ENCODE peak calls at places on chromosomes 13 and 19, in six cellular contexts. One of them, this sample, is unnamed.

GRCh38 chr19:30443531-30444252 is 71.5 kb downstream of the ZNF536 start:
- DNase-seq in NCI-H2081: no peak
- DNase-seq in HS-5: no peak
- DNase-seq in fibroblast of gingiva: no peak
- DNase-seq in mesothelial cell of epicardium: no peak
- DNase-seq in EH: no peak
- DNase-seq in this sample: no peak

GRCh38 chr19:41111296-41111695 is 2.9 kb upstream of the CYP2F1 start:
- DNase-seq in mesothelial cell of epicardium: no peak
- DNase-seq in NCI-H2081: no peak
- DNase-seq in HS-5: no peak
- DNase-seq in fibroblast of gingiva: no peak
- DNase-seq in EH: no peak
- DNase-seq in this sample: no peak

GRCh38 chr19:48442116-48443035 is 3.4 kb upstream of the GRWD1 start:
- DNase-seq in NCI-H2081: no peak
- DNase-seq in HS-5: no peak
- DNase-seq in mesothelial cell of epicardium: no peak
- DNase-seq in fibroblast of gingiva: no peak
- DNase-seq in EH: no peak
- DNase-seq in this sample: no peak

GRCh38 chr13:59877933-59878332 is 285.8 kb downstream of the DIAPH3 start:
- DNase-seq in NCI-H2081: no peak
- DNase-seq in mesothelial cell of epicardium: no peak
- DNase-seq in HS-5: no peak
- DNase-seq in fibroblast of gingiva: peak; percentile 68
- DNase-seq in EH: peak; percentile 53
- DNase-seq in this sample: peak; percentile 21

GRCh38 chr13:109762791-109763190 is 23.6 kb downstream of the IRS2 start:
- DNase-seq in fibroblast of gingiva: no peak
- DNase-seq in EH: no peak
- DNase-seq in mesothelial cell of epicardium: no peak
- DNase-seq in HS-5: no peak
- DNase-seq in NCI-H2081: no peak
- DNase-seq in this sample: no peak

GRCh38 chr19:54502518-54503048 is at the start of gene LAIR2:
- DNase-seq in EH: no peak
- DNase-seq in mesothelial cell of epicardium: no peak
- DNase-seq in fibroblast of gingiva: no peak
- DNase-seq in HS-5: no peak
- DNase-seq in NCI-H2081: no peak
- DNase-seq in this sample: no peak

GRCh38 chr13:33125821-33126570 is 109.8 kb downstream of the KL start:
- DNase-seq in EH: peak; percentile 99
- DNase-seq in NCI-H2081: no peak
- DNase-seq in mesothelial cell of epicardium: no peak
- DNase-seq in HS-5: peak; percentile 80
- DNase-seq in fibroblast of gingiva: peak; percentile 96
- DNase-seq in this sample: peak; percentile 98

GRCh38 chr13:72258340-72258981 is 391.5 kb upstream of the DACH1 start:
- DNase-seq in EH: no peak
- DNase-seq in mesothelial cell of epicardium: no peak
- DNase-seq in HS-5: no peak
- DNase-seq in NCI-H2081: no peak
- DNase-seq in fibroblast of gingiva: no peak
- DNase-seq in this sample: no peak

GRCh38 chr13:21164631-21165030 is 11.7 kb downstream of the SKA3 start:
- DNase-seq in NCI-H2081: no peak
- DNase-seq in EH: no peak
- DNase-seq in fibroblast of gingiva: no peak
- DNase-seq in HS-5: no peak
- DNase-seq in mesothelial cell of epicardium: no peak
- DNase-seq in this sample: peak; percentile 15

GRCh38 chr13:19781526-19781925 is 1.2 kb downstream of the PSPC1 start:
- DNase-seq in mesothelial cell of epicardium: no peak
- DNase-seq in fibroblast of gingiva: no peak
- DNase-seq in HS-5: no peak
- DNase-seq in EH: no peak
- DNase-seq in NCI-H2081: no peak
- DNase-seq in this sample: no peak

GRCh38 chr13:34627499-34627898 is 314.6 kb upstream of the NBEA start:
- DNase-seq in HS-5: no peak
- DNase-seq in EH: no peak
- DNase-seq in fibroblast of gingiva: no peak
- DNase-seq in NCI-H2081: no peak
- DNase-seq in mesothelial cell of epicardium: no peak
- DNase-seq in this sample: no peak

GRCh38 chr13:76813874-76814273 is 72.3 kb downstream of the KCTD12 start:
- DNase-seq in fibroblast of gingiva: no peak
- DNase-seq in NCI-H2081: no peak
- DNase-seq in HS-5: no peak
- DNase-seq in EH: no peak
- DNase-seq in mesothelial cell of epicardium: no peak
- DNase-seq in this sample: no peak

GRCh38 chr19:50206191-50206590 is 2.8 kb downstream of the MYH14 start:
- DNase-seq in NCI-H2081: no peak
- DNase-seq in HS-5: no peak
- DNase-seq in EH: no peak
- DNase-seq in fibroblast of gingiva: no peak
- DNase-seq in mesothelial cell of epicardium: no peak
- DNase-seq in this sample: no peak

GRCh38 chr13:51956717-51957116 is 54.5 kb downstream of the ATP7B start:
- DNase-seq in fibroblast of gingiva: no peak
- DNase-seq in EH: no peak
- DNase-seq in NCI-H2081: no peak
- DNase-seq in mesothelial cell of epicardium: no peak
- DNase-seq in HS-5: no peak
- DNase-seq in this sample: no peak

GRCh38 chr13:21511841-21512240 is 52.7 kb upstream of the ZDHHC20 start:
- DNase-seq in fibroblast of gingiva: no peak
- DNase-seq in HS-5: no peak
- DNase-seq in EH: peak; percentile 6
- DNase-seq in mesothelial cell of epicardium: no peak
- DNase-seq in NCI-H2081: peak; percentile 25
- DNase-seq in this sample: no peak

GRCh38 chr19:811511-812048 is 10.2 kb downstream of the PLPPR3 start:
- DNase-seq in fibroblast of gingiva: no peak
- DNase-seq in NCI-H2081: no peak
- DNase-seq in HS-5: no peak
- DNase-seq in mesothelial cell of epicardium: no peak
- DNase-seq in EH: no peak
- DNase-seq in this sample: no peak

GRCh38 chr19:52988506-52988905 is 25.2 kb upstream of the ERVV-1 start:
- DNase-seq in EH: no peak
- DNase-seq in fibroblast of gingiva: no peak
- DNase-seq in HS-5: no peak
- DNase-seq in mesothelial cell of epicardium: no peak
- DNase-seq in NCI-H2081: no peak
- DNase-seq in this sample: no peak

GRCh38 chr13:111184685-111185401 is 69.7 kb downstream of the ARHGEF7 start:
- DNase-seq in mesothelial cell of epicardium: no peak
- DNase-seq in NCI-H2081: peak; percentile 31
- DNase-seq in HS-5: no peak
- DNase-seq in EH: no peak
- DNase-seq in fibroblast of gingiva: no peak
- DNase-seq in this sample: no peak

GRCh38 chr19:1856698-1857603 is 6.4 kb downstream of the KLF16 start:
- DNase-seq in EH: peak; percentile 89
- DNase-seq in mesothelial cell of epicardium: no peak
- DNase-seq in fibroblast of gingiva: peak; percentile 72
- DNase-seq in NCI-H2081: no peak
- DNase-seq in HS-5: no peak
- DNase-seq in this sample: peak; percentile 89

GRCh38 chr13:51425410-51426042 is 27.3 kb downstream of the INTS6 start:
- DNase-seq in HS-5: no peak
- DNase-seq in NCI-H2081: no peak
- DNase-seq in fibroblast of gingiva: peak; percentile 56
- DNase-seq in mesothelial cell of epicardium: no peak
- DNase-seq in EH: peak; percentile 59
- DNase-seq in this sample: peak; percentile 40

GRCh38 chr19:18135712-18136584 is 17.0 kb upstream of the PIK3R2 start:
- DNase-seq in fibroblast of gingiva: no peak
- DNase-seq in mesothelial cell of epicardium: no peak
- DNase-seq in EH: no peak
- DNase-seq in HS-5: no peak
- DNase-seq in NCI-H2081: no peak
- DNase-seq in this sample: no peak

GRCh38 chr13:110398564-110399507 is 91.8 kb downstream of the COL4A2 start:
- DNase-seq in fibroblast of gingiva: peak; percentile 57
- DNase-seq in EH: peak; percentile 90
- DNase-seq in HS-5: no peak
- DNase-seq in NCI-H2081: no peak
- DNase-seq in mesothelial cell of epicardium: no peak
- DNase-seq in this sample: peak; percentile 64

GRCh38 chr19:49337267-49338022 is 2.2 kb downstream of the CD37 start:
- DNase-seq in mesothelial cell of epicardium: no peak
- DNase-seq in fibroblast of gingiva: no peak
- DNase-seq in HS-5: no peak
- DNase-seq in NCI-H2081: no peak
- DNase-seq in EH: no peak
- DNase-seq in this sample: no peak

GRCh38 chr19:12666305-12667048 is at the start of the genes MAN2B1 and WDR83:
- DNase-seq in fibroblast of gingiva: peak; percentile 46
- DNase-seq in EH: peak; percentile 75
- DNase-seq in NCI-H2081: peak; percentile 75
- DNase-seq in mesothelial cell of epicardium: peak; percentile 71
- DNase-seq in HS-5: no peak
- DNase-seq in this sample: peak; percentile 78

GRCh38 chr13:85651440-85651839 is 147.8 kb downstream of the SLITRK6 start:
- DNase-seq in mesothelial cell of epicardium: no peak
- DNase-seq in NCI-H2081: no peak
- DNase-seq in HS-5: no peak
- DNase-seq in fibroblast of gingiva: no peak
- DNase-seq in EH: no peak
- DNase-seq in this sample: no peak

GRCh38 chr19:19746286-19747213 is 13.6 kb upstream of the ZNF14 start:
- DNase-seq in fibroblast of gingiva: no peak
- DNase-seq in HS-5: no peak
- DNase-seq in mesothelial cell of epicardium: no peak
- DNase-seq in EH: no peak
- DNase-seq in NCI-H2081: no peak
- DNase-seq in this sample: no peak

GRCh38 chr19:4916292-4917082 is 7.2 kb downstream of the UHRF1 start:
- DNase-seq in mesothelial cell of epicardium: no peak
- DNase-seq in NCI-H2081: no peak
- DNase-seq in EH: no peak
- DNase-seq in fibroblast of gingiva: no peak
- DNase-seq in HS-5: no peak
- DNase-seq in this sample: no peak

GRCh38 chr19:29583196-29584006 is 22.7 kb upstream of the POP4 start:
- DNase-seq in EH: peak; percentile 40
- DNase-seq in mesothelial cell of epicardium: no peak
- DNase-seq in NCI-H2081: no peak
- DNase-seq in fibroblast of gingiva: no peak
- DNase-seq in HS-5: no peak
- DNase-seq in this sample: peak; percentile 32

GRCh38 chr19:20423381-20424207 is 142.0 kb downstream of the ZNF737 start:
- DNase-seq in NCI-H2081: no peak
- DNase-seq in fibroblast of gingiva: peak; percentile 70
- DNase-seq in EH: peak; percentile 72
- DNase-seq in HS-5: peak; percentile 20
- DNase-seq in mesothelial cell of epicardium: no peak
- DNase-seq in this sample: peak; percentile 62

GRCh38 chr19:30841934-30842333 is 469.8 kb downstream of the ZNF536 start:
- DNase-seq in HS-5: no peak
- DNase-seq in EH: no peak
- DNase-seq in NCI-H2081: no peak
- DNase-seq in mesothelial cell of epicardium: no peak
- DNase-seq in fibroblast of gingiva: no peak
- DNase-seq in this sample: no peak

GRCh38 chr19:51702754-51703654 is 9.9 kb downstream of the SPACA6 start:
- DNase-seq in NCI-H2081: no peak
- DNase-seq in HS-5: no peak
- DNase-seq in mesothelial cell of epicardium: no peak
- DNase-seq in EH: no peak
- DNase-seq in fibroblast of gingiva: no peak
- DNase-seq in this sample: no peak

GRCh38 chr19:3071764-3072163 is 9.5 kb upstream of the TLE5 start:
- DNase-seq in NCI-H2081: no peak
- DNase-seq in mesothelial cell of epicardium: no peak
- DNase-seq in EH: no peak
- DNase-seq in fibroblast of gingiva: no peak
- DNase-seq in HS-5: no peak
- DNase-seq in this sample: no peak

This sample was measured in EL.